ENCODE peak calls at places on chromosomes 6 and 20, in ten cellular contexts. U, D, V, O, W, Y, I, N, G and J are unnamed samples.

GRCh38 chr6:122789078-122789861 is at the start of gene SMPDL3A:
- DNase-seq in U (peak; percentile 89), D (peak; percentile 79), V (peak; percentile 91), O (peak; percentile 66), W (peak; percentile 84), Y (peak; percentile 93), I (peak; percentile 80), N (peak; percentile 92), G (peak; percentile 70), J (peak; percentile 24)

GRCh38 chr6:158599635-158600034 is 39.7 kb downstream of the TMEM181 start:
- DNase-seq in U (no peak), D (no peak), V (no peak), O (no peak), W (no peak), Y (no peak), I (no peak), N (no peak), G (no peak), J (no peak)

GRCh38 chr6:36683145-36683655 is 4.7 kb downstream of the CDKN1A start:
- DNase-seq in U (no peak), D (no peak), V (no peak), O (no peak), W (no peak), Y (no peak), I (no peak), N (no peak), G (no peak), J (no peak)

GRCh38 chr20:34558320-34559202 is at the start of gene MAP1LC3A:
- DNase-seq in U (peak; percentile 96), D (peak; percentile 96), V (peak; percentile 98), O (peak; percentile 79), W (peak; percentile 98), Y (peak; percentile 94), I (peak; percentile 98), N (peak; percentile 88), G (peak; percentile 96), J (peak; percentile 93)

GRCh38 chr6:110053395-110054240 is 75.5 kb downstream of the GPR6 start:
- DNase-seq in U (no peak), D (peak; percentile 70), V (no peak), O (peak; percentile 71), W (peak; percentile 22), Y (peak; percentile 72), I (no peak), N (peak; percentile 24), G (peak; percentile 19), J (no peak)

GRCh38 chr6:26272171-26272631 is 92.8 kb upstream of the BTN3A2 start:
- DNase-seq in U (peak; percentile 94), D (no peak), V (peak; percentile 67), O (peak; percentile 66), W (peak; percentile 64), Y (peak; percentile 89), I (peak; percentile 35), N (no peak), G (no peak), J (no peak)

GRCh38 chr20:13220194-13220856 is 749 bp upstream of the ISM1 start:
- DNase-seq in U (peak; percentile 79), D (peak; percentile 18), V (peak; percentile 90), O (no peak), W (peak; percentile 71), Y (peak; percentile 87), I (peak; percentile 16), N (no peak), G (no peak), J (no peak)

GRCh38 chr6:152846825-152847224 is 96.2 kb downstream of the VIP start:
- DNase-seq in U (no peak), D (peak; percentile 27), V (no peak), O (peak; percentile 64), W (no peak), Y (no peak), I (no peak), N (no peak), G (no peak), J (no peak)

GRCh38 chr6:26401987-26402658 is at the start of gene BTN3A1:
- DNase-seq in U (peak; percentile 90), D (peak; percentile 83), V (peak; percentile 70), O (peak; percentile 81), W (peak; percentile 37), Y (peak; percentile 72), I (peak; percentile 66), N (peak; percentile 24), G (peak; percentile 56), J (peak; percentile 56)

GRCh38 chr6:11493979-11494378 is 43.6 kb upstream of the TMEM170B start:
- DNase-seq in U (no peak), D (peak; percentile 40), V (no peak), O (no peak), W (no peak), Y (no peak), I (no peak), N (no peak), G (no peak), J (no peak)

GRCh38 chr6:24566020-24566752 is 71.4 kb downstream of the ALDH5A1 start:
- DNase-seq in U (no peak), D (no peak), V (no peak), O (no peak), W (no peak), Y (no peak), I (no peak), N (no peak), G (no peak), J (no peak)

GRCh38 chr6:131758920-131759319 is 48.1 kb upstream of the CTAGE9 start:
- DNase-seq in U (no peak), D (no peak), V (no peak), O (no peak), W (no peak), Y (no peak), I (no peak), N (no peak), G (no peak), J (no peak)
- TF ChIP-seq CTCF in U (no peak), D (no peak), V (no peak), O (no peak), W (no peak), Y (no peak), I (no peak), N (no peak), G (no peak), J (no peak)

DNA sequence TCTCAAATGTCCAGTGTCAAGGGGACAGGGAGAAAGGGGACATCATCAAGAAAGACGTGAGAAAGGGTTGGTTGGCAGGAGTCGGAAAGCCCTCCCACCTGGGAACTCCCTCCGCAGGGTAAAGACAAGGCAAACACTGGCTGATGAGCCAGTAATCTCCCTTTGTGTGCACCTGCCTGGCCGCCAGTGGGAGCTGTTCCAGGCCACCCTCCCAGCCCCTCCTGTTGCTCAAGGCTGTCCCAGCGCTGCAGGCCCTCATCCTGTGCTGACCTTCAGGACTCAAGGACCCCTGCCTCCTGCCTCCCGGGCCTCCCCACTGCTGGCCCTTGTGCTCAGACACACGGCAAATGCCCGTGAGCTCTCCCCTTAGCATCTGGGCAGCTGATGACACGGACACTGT is 7.4 kb downstream of the FRMD1 start:
- DNase-seq in U (no peak), D (no peak), V (no peak), O (no peak), W (no peak), Y (peak; percentile 83), I (no peak), N (no peak), G (no peak), J (no peak)
- TF ChIP-seq CTCF in U (no peak), D (no peak), V (no peak), O (no peak), W (no peak), Y (peak; percentile 78), I (no peak), N (no peak), G (no peak), J (no peak)

DNA sequence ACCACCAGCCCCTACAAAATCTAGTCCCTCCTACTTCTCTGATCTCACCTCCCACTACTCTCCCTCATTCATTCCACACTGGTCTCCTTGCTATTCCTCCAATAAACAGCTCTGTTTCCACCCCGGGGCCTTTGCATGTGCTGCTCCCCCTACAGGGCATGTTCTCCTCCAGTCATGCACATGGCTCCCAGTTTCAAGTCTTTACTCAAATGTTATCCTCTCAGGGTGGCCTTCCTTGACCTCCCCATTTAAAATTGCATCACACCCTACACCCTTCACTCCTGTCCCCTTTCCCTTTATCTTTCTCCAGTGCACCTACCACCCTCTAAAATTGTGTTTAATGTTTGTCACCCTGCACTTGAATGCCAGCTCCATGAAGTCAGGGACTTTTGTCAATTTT is 174.5 kb downstream of the MRPL14 start:
- DNase-seq in U (no peak), D (peak; percentile 33), V (no peak), O (peak; percentile 24), W (no peak), Y (peak; percentile 53), I (no peak), N (no peak), G (no peak), J (no peak)
- TF ChIP-seq CTCF in U (no peak), D (peak; percentile 29), V (peak; percentile 21), O (no peak), W (no peak), Y (peak; percentile 48), I (no peak), N (no peak), G (no peak), J (no peak)

GRCh38 chr6:28497893-28498292 is 17.7 kb downstream of the GPX6 start:
- DNase-seq in U (no peak), D (no peak), V (no peak), O (no peak), W (no peak), Y (peak; percentile 12), I (no peak), N (no peak), G (no peak), J (no peak)

GRCh38 chr6:28491984-28492317 is 23.6 kb downstream of the GPX6 start:
- DNase-seq in U (no peak), D (no peak), V (no peak), O (no peak), W (no peak), Y (no peak), I (no peak), N (no peak), G (no peak), J (no peak)

GRCh38 chr6:28501259-28501658 is 14.3 kb downstream of the GPX6 start:
- DNase-seq in U (no peak), D (no peak), V (no peak), O (no peak), W (no peak), Y (no peak), I (no peak), N (no peak), G (no peak), J (no peak)

GRCh38 chr6:28497306-28497705 is 18.3 kb downstream of the GPX6 start:
- DNase-seq in U (no peak), D (no peak), V (no peak), O (no peak), W (no peak), Y (no peak), I (no peak), N (no peak), G (no peak), J (no peak)

DNA sequence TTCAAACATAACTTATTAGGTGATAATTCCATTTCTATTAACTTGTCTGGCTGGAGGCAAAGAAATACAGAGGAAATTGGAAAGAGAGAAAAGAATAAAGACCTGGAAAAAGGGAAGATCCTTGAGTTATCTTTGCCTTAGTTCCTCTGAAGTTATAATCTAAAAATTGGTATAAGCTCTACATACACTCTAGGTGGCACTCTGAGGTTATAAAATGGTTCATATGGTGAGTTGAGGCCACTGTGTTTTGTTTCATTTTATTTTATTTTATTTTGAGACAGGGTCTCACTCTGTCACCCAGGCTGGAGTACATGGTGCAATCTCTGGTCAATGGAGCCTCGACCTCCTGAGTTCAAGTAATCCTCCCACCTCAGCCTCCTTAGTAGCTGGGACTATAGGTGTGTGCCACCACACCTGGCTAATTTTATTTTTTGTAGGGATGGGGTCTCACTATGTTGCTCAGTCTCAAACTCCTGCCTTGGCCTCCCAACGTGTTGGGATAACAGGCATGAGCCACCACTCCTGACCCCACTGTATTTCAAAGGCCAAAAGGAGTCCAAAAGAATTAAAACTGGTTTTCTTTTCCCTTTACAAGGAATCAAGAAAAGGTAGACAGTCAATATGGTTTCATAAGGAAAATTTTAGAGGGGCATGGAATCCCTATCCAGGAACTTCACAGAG is 19.4 kb downstream of the GPX6 start:
- DNase-seq in U (no peak), D (peak; percentile 22), V (no peak), O (peak; percentile 6), W (no peak), Y (peak; percentile 22), I (no peak), N (no peak), G (no peak), J (no peak)
- TF ChIP-seq CTCF in U (no peak), D (no peak), V (peak; percentile 38), O (no peak), W (no peak), Y (peak; percentile 36), I (no peak), N (no peak), G (no peak), J (no peak)